ENCODE peak calls at places on chromosome 2, in six cellular contexts. V is sigmoid colon, R is cardiac muscle cell, G is lower lobe of right lung, P is H7, J is thoracic aorta. L is an unnamed sample.

GRCh38 chr2:11071207-11071606 is 84.1 kb upstream of the SLC66A3 start:
- DNase-seq in V (no peak), R (peak; percentile 51), G (peak; percentile 57), P (no peak), J (no peak), L (no peak)

GRCh38 chr2:120486441-120486840 is 140.5 kb downstream of the INHBB start:
- DNase-seq in V (no peak), R (no peak), G (peak; percentile 25), P (no peak), J (no peak), L (no peak)

GRCh38 chr2:190283783-190284182 is 35.8 kb downstream of the HIBCH start:
- DNase-seq in V (no peak), R (no peak), G (no peak), P (no peak), J (no peak), L (no peak)

GRCh38 chr2:64750001-64750816 is 96.5 kb upstream of the SERTAD2 start:
- DNase-seq in V (peak; percentile 88), R (peak; percentile 52), G (peak; percentile 68), P (peak; percentile 45), J (peak; percentile 32), L (peak; percentile 79)

GRCh38 chr2:134683561-134684112 is 35.2 kb downstream of the TMEM163 start:
- DNase-seq in V (no peak), R (peak; percentile 1), G (no peak), P (no peak), J (no peak), L (no peak)

GRCh38 chr2:209556354-209556961 is 132.6 kb downstream of the MAP2 start:
- DNase-seq in V (no peak), R (peak; percentile 79), G (no peak), P (peak; percentile 6), J (no peak), L (no peak)

GRCh38 chr2:33766175-33766574 is 167.1 kb upstream of the FAM98A start:
- DNase-seq in V (no peak), R (no peak), G (no peak), P (no peak), J (no peak), L (no peak)

GRCh38 chr2:85037622-85038021 is 66.7 kb downstream of the KCMF1 start:
- DNase-seq in V (no peak), R (no peak), G (no peak), P (no peak), J (no peak), L (no peak)

DNA sequence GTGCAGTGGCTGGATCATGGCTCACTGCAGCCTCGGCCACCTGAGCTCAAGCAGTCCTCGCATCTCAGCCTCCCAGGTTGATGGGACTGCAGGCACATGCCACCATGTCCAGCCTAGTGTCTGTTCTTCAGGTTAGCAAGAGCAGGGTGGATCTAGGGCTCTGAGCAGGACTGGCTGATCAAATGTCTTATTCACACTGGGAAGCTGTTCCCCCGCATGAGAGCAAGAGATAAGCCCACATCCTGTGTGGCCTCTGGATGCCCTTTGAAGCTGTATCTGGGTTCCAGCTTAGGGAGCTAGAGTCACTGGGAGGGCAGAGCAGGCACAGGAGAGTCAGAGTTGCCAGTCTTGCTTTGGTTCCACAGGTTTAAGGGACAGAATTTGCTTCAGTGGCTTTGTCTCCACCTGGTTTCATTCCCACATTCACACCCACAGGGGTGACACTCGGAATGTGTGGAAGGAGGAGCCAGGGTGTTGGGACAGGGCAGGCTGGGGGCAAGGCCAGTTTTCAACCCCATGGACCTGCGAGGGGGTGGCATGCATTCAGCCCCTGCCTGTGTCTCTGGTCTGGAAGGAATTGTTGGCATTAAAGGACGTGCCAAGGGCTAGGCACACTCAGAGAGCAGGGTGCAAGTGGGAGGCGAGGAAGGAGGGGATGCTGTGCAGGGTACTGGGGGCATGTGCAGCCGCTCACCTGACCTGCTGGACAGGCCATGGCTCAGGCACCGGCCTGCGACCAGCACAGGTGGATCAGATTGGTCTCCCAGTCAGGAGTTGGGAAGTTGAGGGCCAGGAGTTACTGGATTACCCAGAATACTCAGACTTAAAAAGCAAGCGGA is 24.5 kb downstream of the PTPN18 start:
- DNase-seq in V (peak; percentile 38), R (peak; percentile 42), G (no peak), P (no peak), J (no peak), L (no peak)
- H3K4me3 ChIP-seq in V (no peak overlapping the region), R (no peak overlapping the region), G (no peak overlapping the region), P (no peak overlapping the region), J (no peak overlapping the region), L (no peak overlapping the region)

GRCh38 chr2:101962243-101962809 is 29.4 kb upstream of the IL1R2 start:
- DNase-seq in V (no peak), R (no peak), G (no peak), P (no peak), J (no peak), L (no peak)

GRCh38 chr2:101960903-101961286 is 30.9 kb upstream of the IL1R2 start:
- DNase-seq in V (no peak), R (no peak), G (no peak), P (no peak), J (no peak), L (no peak)

GRCh38 chr2:101958071-101958470 is 33.7 kb upstream of the IL1R2 start:
- DNase-seq in V (no peak), R (peak; percentile 53), G (no peak), P (no peak), J (no peak), L (no peak)

GRCh38 chr2:101963198-101963597 is 28.6 kb upstream of the IL1R2 start:
- DNase-seq in V (no peak), R (no peak), G (no peak), P (no peak), J (no peak), L (no peak)

DNA sequence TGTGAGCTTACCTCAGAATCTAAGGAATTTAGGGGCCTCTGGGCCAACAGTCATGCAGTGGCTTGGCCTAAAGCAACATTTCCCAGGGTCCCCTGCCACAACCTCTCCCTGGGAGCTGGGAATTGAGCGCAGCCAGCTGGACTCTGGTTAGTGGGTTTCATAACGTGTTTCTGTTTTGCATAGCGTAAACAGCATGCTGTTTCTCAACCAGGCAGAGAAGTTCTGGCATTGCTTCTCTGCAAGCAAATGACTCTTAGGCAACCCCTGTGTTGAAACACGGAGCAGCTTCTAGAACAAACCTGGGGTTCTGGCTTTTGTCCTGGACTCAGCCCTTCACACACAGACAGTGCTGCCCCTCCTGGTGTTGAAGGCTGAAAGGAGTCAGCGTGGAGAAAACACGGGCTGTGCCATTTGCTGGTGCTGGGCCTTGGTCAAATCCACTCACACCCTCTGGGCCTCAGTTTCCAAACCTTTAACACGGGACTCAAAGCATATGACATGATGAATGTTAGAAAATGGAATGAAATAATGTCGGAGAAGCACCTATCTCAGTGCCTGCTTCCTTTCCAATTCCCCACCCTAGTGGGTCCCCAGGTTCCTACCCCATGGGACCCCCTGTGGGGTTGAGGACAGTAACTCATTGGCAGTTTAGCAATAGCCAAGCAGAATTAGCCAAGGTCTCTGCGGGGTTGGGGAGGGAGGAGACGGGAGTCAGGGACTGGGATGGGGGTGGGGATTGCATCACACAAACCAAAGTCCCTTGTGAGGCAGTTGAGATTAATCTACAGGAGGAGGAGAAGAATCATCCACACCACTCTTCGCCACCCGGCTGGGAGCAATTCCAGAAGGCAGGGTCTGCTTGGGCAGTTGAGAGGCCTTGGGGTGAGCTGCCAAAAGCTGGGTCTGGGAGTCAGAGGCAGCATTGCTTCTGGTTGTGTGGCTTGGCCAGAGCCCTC is 30.2 kb upstream of the IL1R2 start:
- DNase-seq in V (peak; percentile 97), R (peak; percentile 100), G (peak; percentile 77), P (no peak), J (peak; percentile 62), L (no peak)
- H3K4me3 ChIP-seq in V (no peak overlapping the region), R (no peak overlapping the region), G (peak overlapping the region; percentile 11), P (no peak overlapping the region), J (peak overlapping the region; percentile 53), L (peak overlapping the region; percentile 20)

GRCh38 chr2:42492691-42493467 is 903 bp downstream of the KCNG3 start:
- DNase-seq in V (no peak), R (peak; percentile 7), G (peak; percentile 56), P (peak; percentile 78), J (no peak), L (peak; percentile 86)
- H3K4me3 ChIP-seq in V (peak overlapping the region; percentile 59), R (peak overlapping the region; percentile 45), G (peak overlapping the region; percentile 65), P (peak overlapping the region; percentile 73), J (peak overlapping the region; percentile 80), L (no peak overlapping the region)

GRCh38 chr2:9179572-9180201 is 26.9 kb upstream of the ASAP2 start:
- DNase-seq in V (peak; percentile 82), R (peak; percentile 87), G (no peak), P (no peak), J (peak; percentile 86), L (no peak)
- H3K4me3 ChIP-seq in V (no peak overlapping the region), R (no peak overlapping the region), G (no peak overlapping the region), P (no peak overlapping the region), J (peak overlapping the region; percentile 25), L (no peak overlapping the region)

DNA sequence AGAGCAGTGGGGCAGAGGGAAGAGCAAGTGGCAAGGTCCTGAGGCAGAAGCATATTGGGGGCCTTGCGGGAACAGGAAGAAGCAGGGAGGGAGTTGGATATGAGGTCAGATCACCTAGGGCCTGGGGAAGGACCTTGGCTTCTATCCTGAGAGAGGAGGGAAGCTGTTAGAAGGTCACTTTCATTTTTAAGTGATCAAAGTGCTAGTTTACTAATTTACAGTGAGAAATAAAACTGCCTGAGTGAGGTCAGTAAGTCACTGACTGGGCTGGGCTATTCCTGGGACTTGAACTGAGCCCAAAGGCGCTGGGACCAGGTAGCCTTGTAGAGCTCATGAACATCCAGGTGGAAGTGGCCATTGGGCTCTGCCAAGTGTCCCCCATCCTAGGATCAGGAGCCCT is 76.6 kb upstream of the B3GNT7 start:
- DNase-seq in V (no peak), R (no peak), G (no peak), P (no peak), J (no peak), L (no peak)
- H3K4me3 ChIP-seq in V (no peak overlapping the region), R (no peak overlapping the region), G (no peak overlapping the region), P (no peak overlapping the region), J (no peak overlapping the region), L (no peak overlapping the region)